ENCODE peak calls at places on chromosomes 6 and 20, in eight cellular contexts. T, A, H, Z, F, Q, D and G are unnamed samples.

GRCh38 chr6:137519629-137520176 is 25.5 kb upstream of the OLIG3 start:
- DNase-seq in T (no peak), A (no peak), H (no peak), Z (no peak), F (peak), Q (no peak), D (no peak), G (no peak)

GRCh38 chr20:31594558-31595379 is 10.3 kb upstream of the ID1 start:
- DNase-seq in T (no peak), A (no peak), H (no peak), Z (no peak), F (peak), Q (no peak), D (no peak), G (no peak)

GRCh38 chr6:66638518-66638917 is 931.5 kb upstream of the EYS start:
- DNase-seq in T (no peak), A (no peak), H (no peak), Z (no peak), F (no peak), Q (no peak), D (no peak), G (no peak)

GRCh38 chr20:38377039-38377715 is 30.9 kb downstream of the LBP start:
- DNase-seq in T (no peak), A (no peak), H (no peak), Z (no peak), F (no peak), Q (no peak), D (no peak), G (no peak)

GRCh38 chr20:50575869-50576720 is 65.9 kb downstream of the PTPN1 start:
- DNase-seq in T (peak), A (no peak), H (peak), Z (peak), F (peak), Q (peak), D (peak), G (no peak)

GRCh38 chr6:140912686-140913085 is 1220.0 kb upstream of the GJE1 start:
- DNase-seq in T (no peak), A (no peak), H (no peak), Z (no peak), F (no peak), Q (no peak), D (no peak), G (no peak)

GRCh38 chr6:96659084-96659845 is 96.3 kb downstream of the FHL5 start:
- DNase-seq in T (no peak), A (no peak), H (no peak), Z (no peak), F (no peak), Q (no peak), D (no peak), G (peak)

GRCh38 chr6:127833336-127833735 is 67.5 kb downstream of the THEMIS start:
- DNase-seq in T (no peak), A (no peak), H (no peak), Z (no peak), F (no peak), Q (peak), D (peak), G (no peak)

GRCh38 chr6:7809346-7809745 is 83.4 kb downstream of the BMP6 start:
- DNase-seq in T (no peak), A (no peak), H (no peak), Z (no peak), F (no peak), Q (no peak), D (no peak), G (no peak)

GRCh38 chr20:20699917-20700316 is 12.5 kb downstream of the RALGAPA2 start:
- DNase-seq in T (no peak), A (no peak), H (no peak), Z (no peak), F (no peak), Q (no peak), D (no peak), G (no peak)

GRCh38 chr6:38715016-38715809 is at the start of gene DNAH8:
- DNase-seq in T (peak), A (no peak), H (no peak), Z (no peak), F (peak), Q (no peak), D (no peak), G (no peak)

GRCh38 chr6:16770701-16771569 is 9.7 kb upstream of the ATXN1 start:
- DNase-seq in T (peak), A (peak), H (peak), Z (peak), F (peak), Q (peak), D (peak), G (peak)

GRCh38 chr20:44204156-44204831 is 6.3 kb downstream of the OSER1 start:
- DNase-seq in T (no peak), A (peak), H (no peak), Z (peak), F (no peak), Q (peak), D (peak), G (no peak)

GRCh38 chr6:24126586-24127192 is 674 bp downstream of the NRSN1 start:
- DNase-seq in T (no peak), A (peak), H (no peak), Z (peak), F (peak), Q (peak), D (peak), G (no peak)

GRCh38 chr6:107956586-107957164 is 1.3 kb downstream of the SEC63 start:
- DNase-seq in T (no peak), A (no peak), H (no peak), Z (peak), F (no peak), Q (peak), D (peak), G (no peak)

GRCh38 chr6:36312854-36313627 is 23.6 kb downstream of the BNIP5 start:
- DNase-seq in T (no peak), A (no peak), H (no peak), Z (no peak), F (no peak), Q (no peak), D (no peak), G (no peak)

GRCh38 chr6:36633370-36633769 is 39.2 kb downstream of the SRSF3 start:
- DNase-seq in T (no peak), A (no peak), H (no peak), Z (peak), F (no peak), Q (no peak), D (no peak), G (no peak)

GRCh38 chr6:43420012-43420411 is 7.3 kb upstream of the ABCC10 start:
- DNase-seq in T (no peak), A (no peak), H (no peak), Z (no peak), F (no peak), Q (no peak), D (no peak), G (no peak)

GRCh38 chr6:148407372-148407771 is 64.7 kb downstream of the SASH1 start:
- DNase-seq in T (no peak), A (peak), H (no peak), Z (peak), F (no peak), Q (peak), D (peak), G (no peak)

GRCh38 chr6:91782789-91783188 is 1195.9 kb upstream of the MAP3K7 start:
- DNase-seq in T (no peak), A (no peak), H (no peak), Z (no peak), F (no peak), Q (no peak), D (no peak), G (no peak)

GRCh38 chr20:13878600-13878999 is 93.8 kb downstream of the NDUFAF5 start:
- DNase-seq in T (no peak), A (no peak), H (no peak), Z (no peak), F (no peak), Q (no peak), D (no peak), G (no peak)

GRCh38 chr20:58102744-58103516 is 125.5 kb downstream of the ANKRD60 start:
- DNase-seq in T (no peak), A (no peak), H (peak), Z (peak), F (no peak), Q (peak), D (no peak), G (no peak)

GRCh38 chr20:40948352-40949267 is 80.0 kb upstream of the TOP1 start:
- DNase-seq in T (no peak), A (no peak), H (no peak), Z (no peak), F (no peak), Q (peak), D (peak), G (no peak)

GRCh38 chr20:47358672-47359532 is 2.4 kb upstream of the ZMYND8 start:
- DNase-seq in T (peak), A (peak), H (no peak), Z (peak), F (no peak), Q (peak), D (peak), G (no peak)

GRCh38 chr6:167119680-167120556 is 3.0 kb upstream of the CCR6 start:
- DNase-seq in T (no peak), A (no peak), H (no peak), Z (no peak), F (no peak), Q (no peak), D (no peak), G (no peak)

GRCh38 chr20:51687071-51687470 is 81.1 kb downstream of the ATP9A start:
- DNase-seq in T (no peak), A (no peak), H (no peak), Z (peak), F (no peak), Q (peak), D (peak), G (no peak)

GRCh38 chr6:158518196-158519127 is 41.4 kb upstream of the TMEM181 start:
- DNase-seq in T (peak), A (peak), H (peak), Z (peak), F (peak), Q (peak), D (peak), G (peak)

GRCh38 chr6:37134622-37135191 is 35.2 kb upstream of the PIM1 start:
- DNase-seq in T (no peak), A (peak), H (no peak), Z (peak), F (no peak), Q (peak), D (peak), G (no peak)